ENCODE peak calls at places on chromosomes 13 and 19, in nine cellular contexts. M is IMR-90; P is ascending aorta; Z is lung; V is body of pancreas; U is right cardiac atrium; X is SJSA1; E is CD8-positive, alpha-beta memory T cell; J is colonic mucosa. R is an unnamed sample. For H3K9me3, the result is how much of the 10 kb centered on the place peaks cover.

GRCh38 chr13:30696278-30697176 is 38.8 kb upstream of the ALOX5AP start:
- DNase-seq in M (peak), P (peak), Z (peak), V (no peak), U (peak), X (no peak), E (no peak), J (peak), R (no peak)

GRCh38 chr13:22927008-22927393 is 253.8 kb upstream of the SGCG start:
- DNase-seq in M (no peak), P (no peak), Z (no peak), V (no peak), U (no peak), X (no peak), E (no peak), J (no peak), R (no peak)

GRCh38 chr13:110448230-110448629 is 113.3 kb downstream of the RAB20 start:
- DNase-seq in M (peak), P (peak), Z (no peak), V (no peak), U (no peak), X (peak), E (no peak), J (no peak), R (no peak)

GRCh38 chr19:53980553-53981407 is 10.7 kb upstream of the CACNG6 start:
- DNase-seq in M (peak), P (no peak), Z (no peak), V (no peak), U (no peak), X (no peak), E (no peak), J (peak), R (no peak)

GRCh38 chr13:40780822-40781401 is 8.5 kb upstream of the SLC25A15 start:
- DNase-seq in M (peak), P (no peak), Z (no peak), V (no peak), U (no peak), X (no peak), E (no peak), J (no peak), R (no peak)

GRCh38 chr13:56352901-56353300 is 787.8 kb upstream of the PRR20A start:
- DNase-seq in M (no peak), P (no peak), Z (no peak), V (no peak), U (no peak), X (no peak), E (no peak), J (no peak), R (no peak)

GRCh38 chr13:46908511-46908910 is 11.7 kb upstream of the HTR2A start:
- DNase-seq in M (peak), P (no peak), Z (no peak), V (no peak), U (no peak), X (no peak), E (no peak), J (no peak), R (no peak)

GRCh38 chr19:58582985-58583384 is 9.8 kb upstream of the MZF1 start:
- DNase-seq in M (no peak), P (peak), Z (no peak), V (no peak), U (peak), X (no peak), E (no peak), J (no peak), R (no peak)

GRCh38 chr13:33446821-33447481 is 161.4 kb upstream of the STARD13 start:
- DNase-seq in M (no peak), P (no peak), Z (peak), V (peak), U (no peak), X (no peak), E (no peak), J (no peak), R (no peak)

GRCh38 chr13:50357586-50358118 is 342.4 kb downstream of the KCNRG start:
- DNase-seq in M (peak), P (peak), Z (peak), V (peak), U (peak), X (no peak), E (no peak), J (no peak), R (no peak)

GRCh38 chr13:40026741-40027140 is 371.3 kb downstream of the COG6 start:
- DNase-seq in M (no peak), P (no peak), Z (no peak), V (no peak), U (no peak), X (no peak), E (no peak), J (no peak), R (no peak)

DNA sequence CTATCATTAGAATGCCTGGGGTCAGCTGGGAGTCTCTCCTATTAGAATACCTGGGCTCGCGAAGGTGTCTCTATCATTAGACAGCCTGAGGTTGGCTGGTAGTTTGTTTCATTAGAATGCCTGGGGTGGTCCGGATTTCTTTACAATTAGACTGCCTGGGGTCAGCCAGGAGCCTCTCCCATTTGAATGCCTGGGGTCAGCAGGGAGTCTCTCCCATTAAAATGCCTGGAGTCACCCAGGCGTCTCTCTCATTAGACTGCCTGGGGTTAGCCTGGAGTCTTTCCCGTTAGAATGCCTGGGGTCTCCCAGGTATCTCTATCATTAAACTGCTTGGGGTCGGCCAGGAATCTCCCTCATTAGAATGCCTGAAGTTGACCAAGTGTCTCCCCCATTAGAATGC is 1458.3 kb downstream of the UQCRFS1 start:
- DNase-seq in M (no peak), P (peak), Z (no peak), V (no peak), U (no peak), X (no peak), E (no peak), J (no peak), R (no peak)
- H3K9me3 ChIP-seq in M (under half), P (under half), Z (under half), V (under half), U (under half), X (under half), E (under half), J (under half), R (under half)

GRCh38 chr19:3330047-3330446 is 36.3 kb upstream of the NFIC start:
- DNase-seq in M (no peak), P (no peak), Z (no peak), V (no peak), U (no peak), X (no peak), E (no peak), J (no peak), R (no peak)
- H3K9me3 ChIP-seq in M (under half), P (under half), Z (under half), V (under half), U (under half), X (under half), E (under half), J (under half), R (under half)

DNA sequence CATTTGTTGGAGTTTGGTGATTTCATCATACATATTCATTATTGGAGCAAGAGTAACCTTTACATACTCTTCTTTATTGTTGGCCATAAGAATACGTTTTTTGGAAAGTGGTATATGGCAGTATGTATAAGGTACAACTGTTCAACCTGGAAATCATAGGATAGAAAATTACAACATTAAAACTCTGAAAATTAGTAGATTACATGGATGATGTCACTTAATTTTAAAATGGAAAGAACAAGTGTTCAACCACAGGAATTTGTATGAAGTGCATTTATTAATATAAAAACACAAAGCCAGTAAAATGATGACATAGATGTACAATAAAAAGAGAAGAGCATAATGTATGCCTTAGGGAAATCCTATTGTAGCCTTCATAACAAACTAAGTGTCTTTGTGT is 7.3 kb upstream of the ZNF155 start:
- DNase-seq in M (no peak), P (no peak), Z (no peak), V (no peak), U (no peak), X (no peak), E (no peak), J (no peak), R (no peak)
- H3K9me3 ChIP-seq in M (under half), P (half or more), Z (under half), V (under half), U (under half), X (under half), E (under half), J (under half), R (under half)

GRCh38 chr19:30521937-30522336 is 149.8 kb downstream of the ZNF536 start:
- DNase-seq in M (no peak), P (no peak), Z (no peak), V (no peak), U (peak), X (no peak), E (no peak), J (no peak), R (no peak)

GRCh38 chr19:30522359-30522758 is 150.2 kb downstream of the ZNF536 start:
- DNase-seq in M (no peak), P (no peak), Z (no peak), V (no peak), U (no peak), X (no peak), E (no peak), J (no peak), R (no peak)

GRCh38 chr19:30520735-30521479 is 148.7 kb downstream of the ZNF536 start:
- DNase-seq in M (no peak), P (no peak), Z (no peak), V (no peak), U (no peak), X (no peak), E (no peak), J (no peak), R (no peak)

GRCh38 chr19:30525383-30525782 is 153.2 kb downstream of the ZNF536 start:
- DNase-seq in M (no peak), P (no peak), Z (no peak), V (no peak), U (no peak), X (no peak), E (no peak), J (no peak), R (no peak)

GRCh38 chr19:30523791-30524190 is 151.6 kb downstream of the ZNF536 start:
- DNase-seq in M (no peak), P (no peak), Z (no peak), V (no peak), U (no peak), X (no peak), E (no peak), J (no peak), R (no peak)
- H3K9me3 ChIP-seq in M (under half), P (under half), Z (under half), V (under half), U (under half), X (under half), E (under half), J (under half), R (under half)

DNA sequence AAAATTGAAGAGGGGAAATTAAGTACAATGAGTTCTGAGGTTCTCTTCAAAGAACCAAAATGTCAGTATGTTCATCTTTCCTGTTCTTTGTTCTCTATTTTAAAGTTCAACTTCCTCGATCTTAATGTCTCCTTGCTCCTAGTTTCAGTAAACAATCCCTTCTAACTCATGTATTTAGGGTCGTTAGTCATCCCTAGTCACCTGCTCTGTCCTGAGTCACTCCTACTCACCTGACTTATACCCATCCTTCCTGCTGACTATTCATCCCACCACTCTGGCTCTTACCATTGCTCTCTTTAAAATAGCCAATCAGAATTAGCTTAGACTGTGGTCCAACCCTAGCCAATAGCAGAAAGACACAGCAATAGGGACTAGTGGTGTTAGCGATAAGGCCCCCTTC is 24.3 kb downstream of the ZNF90 start:
- DNase-seq in M (no peak), P (no peak), Z (no peak), V (no peak), U (no peak), X (no peak), E (no peak), J (no peak), R (no peak)
- H3K9me3 ChIP-seq in M (under half), P (under half), Z (under half), V (under half), U (under half), X (under half), E (under half), J (under half), R (under half)

GRCh38 chr19:24127601-24128000 is 40.6 kb downstream of the ZNF254 start:
- DNase-seq in M (no peak), P (no peak), Z (no peak), V (no peak), U (no peak), X (no peak), E (no peak), J (no peak), R (no peak)
- H3K9me3 ChIP-seq in M (under half), P (half or more), Z (under half), V (half or more), U (under half), X (under half), E (under half), J (under half), R (under half)